ENCODE peak calls at places on chromosomes 11 and 22, in four cellular contexts. U is upper lobe of right lung, X is heart right ventricle, Y is PC-3. P is an unnamed sample.

GRCh38 chr11:132312616-132313210 is 942.3 kb downstream of the NTM start:
- DNase-seq in U (no peak), X (no peak), Y (no peak), P (peak; percentile 50)

GRCh38 chr11:62147545-62147944 is 23.7 kb downstream of the INCENP start:
- DNase-seq in U (peak; percentile 29), X (no peak), Y (no peak), P (no peak)

GRCh38 chr22:50177537-50178470 is 7.3 kb downstream of the PANX2 start:
- DNase-seq in U (no peak), X (no peak), Y (no peak), P (no peak)

GRCh38 chr11:60951909-60952741 is at the start of gene SLC15A3:
- DNase-seq in U (peak; percentile 88), X (peak; percentile 67), Y (no peak), P (no peak)

GRCh38 chr11:106644824-106645223 is 373.5 kb downstream of the GUCY1A2 start:
- DNase-seq in U (no peak), X (no peak), Y (peak; percentile 57), P (peak; percentile 51)

GRCh38 chr11:82818399-82819043 is 81.7 kb downstream of the PRCP start:
- DNase-seq in U (no peak), X (no peak), Y (no peak), P (no peak)

GRCh38 chr11:71499546-71499945 is 27.5 kb upstream of the KRTAP5-7 start:
- DNase-seq in U (no peak), X (no peak), Y (peak; percentile 64), P (no peak)

GRCh38 chr11:73259406-73260126 is 12.6 kb upstream of the P2RY6 start:
- DNase-seq in U (peak; percentile 28), X (no peak), Y (no peak), P (no peak)

GRCh38 chr11:116691779-116692178 is 81.0 kb downstream of the BUD13 start:
- DNase-seq in U (no peak), X (no peak), Y (peak; percentile 66), P (peak; percentile 11)

GRCh38 chr11:45538939-45539338 is 126.5 kb downstream of the CHST1 start:
- DNase-seq in U (no peak), X (no peak), Y (no peak), P (no peak)

GRCh38 chr22:49097966-49098365 is 729.7 kb downstream of the BRD1 start:
- DNase-seq in U (no peak), X (no peak), Y (no peak), P (no peak)

GRCh38 chr11:119055901-119056300 is 1.1 kb downstream of the HYOU1 start:
- DNase-seq in U (no peak), X (no peak), Y (peak; percentile 52), P (no peak)

GRCh38 chr11:2465201-2466068 is 20.6 kb downstream of the KCNQ1 start:
- DNase-seq in U (peak; percentile 57), X (no peak), Y (no peak), P (no peak)

GRCh38 chr11:111531687-111532364 is 8.7 kb upstream of the LAYN start:
- DNase-seq in U (no peak), X (no peak), Y (peak; percentile 95), P (peak; percentile 92)
- H3K27ac ChIP-seq in U (no peak overlapping the region), X (no peak overlapping the region), Y (peak overlapping the region; percentile 76), P (peak overlapping the region; percentile 71)

GRCh38 chr22:22030493-22031182 is 48.1 kb upstream of the TOP3B start:
- DNase-seq in U (no peak), X (no peak), Y (no peak), P (no peak)
- TF ChIP-seq CTCF in U (no peak), X (peak; percentile 36), Y (peak; percentile 39), P (peak; percentile 52)

DNA sequence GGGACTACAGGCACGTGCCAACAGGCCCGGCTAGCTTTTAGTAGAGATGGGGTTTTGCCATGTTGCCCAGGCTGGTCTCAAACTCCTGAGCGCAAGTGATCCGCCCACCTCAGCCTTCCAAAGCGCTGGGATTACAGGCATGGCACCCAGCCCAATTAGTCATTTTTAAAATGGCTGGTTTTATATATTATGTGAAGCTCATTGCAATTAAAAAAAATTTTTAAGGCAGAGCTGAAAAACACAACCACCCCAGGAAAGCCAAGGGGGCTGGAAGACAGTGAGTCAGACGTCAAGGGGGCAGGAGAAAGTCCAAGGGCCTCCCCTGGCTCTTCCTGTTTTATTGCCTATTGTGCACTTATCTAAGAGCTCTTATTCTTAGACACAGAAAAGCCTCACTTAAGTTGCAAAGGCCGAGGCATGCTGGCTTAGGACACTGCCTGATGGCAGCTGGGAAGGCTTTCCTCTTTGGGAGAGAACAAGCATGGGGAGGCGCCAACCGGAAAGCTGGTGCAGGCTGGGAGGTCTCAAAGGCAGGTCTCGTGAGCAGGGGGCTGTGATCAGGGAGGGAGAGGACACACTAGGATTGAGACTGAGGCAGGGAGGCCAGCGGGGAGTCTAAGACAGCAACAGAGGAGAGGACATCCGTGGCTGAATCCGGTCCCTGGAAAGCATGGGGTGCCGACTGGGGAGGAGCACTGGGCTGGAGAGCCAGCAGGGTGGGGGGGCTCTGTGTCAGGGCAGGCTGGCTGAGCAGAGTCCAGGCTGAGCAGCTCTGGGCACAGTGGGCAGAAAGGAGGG is 11.1 kb upstream of the OSM start:
- DNase-seq in U (no peak), X (peak; percentile 36), Y (peak; percentile 41), P (peak; percentile 49)
- H3K27ac ChIP-seq in U (peak overlapping the region; percentile 36), X (peak overlapping the region; percentile 43), Y (no peak overlapping the region), P (peak overlapping the region; percentile 50)

DNA sequence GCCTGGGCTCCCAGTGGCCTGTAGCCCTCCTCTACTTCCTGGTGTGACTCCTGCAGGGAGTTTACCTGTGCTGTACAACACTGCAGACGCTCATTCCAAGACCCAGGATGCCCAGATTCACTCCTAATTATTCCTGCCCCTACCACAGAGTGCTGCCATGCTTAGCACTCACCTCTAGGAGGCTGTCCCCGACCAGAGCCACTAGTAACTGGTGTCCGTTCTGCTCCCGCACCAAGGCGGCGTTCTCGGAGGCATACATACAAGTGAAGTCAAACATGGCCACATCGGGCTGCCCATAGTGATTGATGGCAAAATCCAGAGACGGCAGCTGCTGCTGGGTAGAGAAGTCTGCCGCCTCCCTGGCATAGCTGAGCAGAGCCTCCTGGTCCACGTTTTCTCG is 122.3 kb upstream of the BID start:
- DNase-seq in U (no peak), X (no peak), Y (no peak), P (no peak)
- TF ChIP-seq CTCF in U (peak; percentile 20), X (peak; percentile 54), Y (peak; percentile 50), P (peak; percentile 67)